ENCODE peak calls at places on chromosomes 11 and 22, in five cellular contexts. One of them, this sample, is unnamed.

GRCh38 chr11:114025329-114025907 is 34.1 kb upstream of the ZBTB16 start:
- DNase-seq in activated CD4-positive, CD25-positive, alpha-beta regulatory T cell: no peak
- DNase-seq in fibroblast of lung: no peak
- DNase-seq in AG10803: no peak
- DNase-seq in heart left ventricle: no peak
- DNase-seq in this sample: no peak

GRCh38 chr11:84819128-84819527 is 808.0 kb downstream of the DLG2 start:
- DNase-seq in AG10803: peak
- DNase-seq in heart left ventricle: no peak
- DNase-seq in fibroblast of lung: peak
- DNase-seq in activated CD4-positive, CD25-positive, alpha-beta regulatory T cell: no peak
- DNase-seq in this sample: no peak

GRCh38 chr22:22746963-22747933 is 102.8 kb downstream of the GGTLC2 start:
- DNase-seq in activated CD4-positive, CD25-positive, alpha-beta regulatory T cell: no peak
- DNase-seq in heart left ventricle: no peak
- DNase-seq in fibroblast of lung: no peak
- DNase-seq in AG10803: no peak
- DNase-seq in this sample: peak

GRCh38 chr22:37062366-37062655 is 10.8 kb downstream of the KCTD17 start:
- DNase-seq in activated CD4-positive, CD25-positive, alpha-beta regulatory T cell: no peak
- DNase-seq in heart left ventricle: no peak
- DNase-seq in AG10803: no peak
- DNase-seq in fibroblast of lung: no peak
- DNase-seq in this sample: no peak

GRCh38 chr11:14974723-14975587 is 2.8 kb upstream of the CALCA start:
- DNase-seq in activated CD4-positive, CD25-positive, alpha-beta regulatory T cell: no peak
- DNase-seq in heart left ventricle: peak
- DNase-seq in AG10803: peak
- DNase-seq in fibroblast of lung: peak
- DNase-seq in this sample: no peak

GRCh38 chr11:9893474-9893873 is 229.6 kb downstream of the SWAP70 start:
- DNase-seq in activated CD4-positive, CD25-positive, alpha-beta regulatory T cell: no peak
- DNase-seq in AG10803: no peak
- DNase-seq in heart left ventricle: no peak
- DNase-seq in fibroblast of lung: peak
- DNase-seq in this sample: no peak

GRCh38 chr22:45273452-45274075 is 11.2 kb upstream of the UPK3A start:
- DNase-seq in heart left ventricle: no peak
- DNase-seq in AG10803: no peak
- DNase-seq in activated CD4-positive, CD25-positive, alpha-beta regulatory T cell: no peak
- DNase-seq in fibroblast of lung: no peak
- DNase-seq in this sample: no peak

GRCh38 chr22:36144886-36145541 is 15.5 kb downstream of the APOL3 start:
- DNase-seq in heart left ventricle: peak
- DNase-seq in fibroblast of lung: peak
- DNase-seq in activated CD4-positive, CD25-positive, alpha-beta regulatory T cell: no peak
- DNase-seq in AG10803: peak
- DNase-seq in this sample: peak

This sample was measured in SJSA1.